ENCODE peak calls at places on chromosome 4, in six cellular contexts. U is osteoblast, K is NB4, R is mucosa of descending colon, Q is fibroblast of lung, B is neural progenitor cell. C is an unnamed sample.

GRCh38 chr4:52103314-52103713 is 52.2 kb downstream of the SPATA18 start:
- DNase-seq in U (no peak), K (no peak), R (no peak), Q (no peak), B (peak), C (peak)

GRCh38 chr4:9989918-9990635 is 31.2 kb downstream of the SLC2A9 start:
- DNase-seq in U (peak), K (no peak), R (no peak), Q (no peak), B (no peak), C (no peak)

GRCh38 chr4:8493484-8493883 is 52.9 kb downstream of the TRMT44 start:
- DNase-seq in U (no peak), K (no peak), R (no peak), Q (no peak), B (no peak), C (no peak)

GRCh38 chr4:5995901-5996623 is 22.2 kb downstream of the C4orf50 start:
- DNase-seq in U (no peak), K (no peak), R (no peak), Q (no peak), B (no peak), C (no peak)

GRCh38 chr4:159655547-159655946 is 552.7 kb downstream of the RAPGEF2 start:
- DNase-seq in U (no peak), K (no peak), R (no peak), Q (peak), B (no peak), C (peak)

GRCh38 chr4:110224142-110224541 is 25.7 kb upstream of the ELOVL6 start:
- DNase-seq in U (no peak), K (no peak), R (no peak), Q (no peak), B (no peak), C (no peak)

GRCh38 chr4:117093581-117093980 is 8.2 kb upstream of the TRAM1L1 start:
- DNase-seq in U (peak), K (no peak), R (no peak), Q (peak), B (no peak), C (peak)

GRCh38 chr4:22315643-22316042 is 200.2 kb downstream of the ADGRA3 start:
- DNase-seq in U (peak), K (peak), R (no peak), Q (peak), B (no peak), C (no peak)

GRCh38 chr4:173333658-173334084 is 487 bp downstream of the HMGB2 start:
- DNase-seq in U (peak), K (peak), R (peak), Q (peak), B (peak), C (peak)

GRCh38 chr4:15234101-15234500 is 193.7 kb upstream of the C1QTNF7 start:
- DNase-seq in U (no peak), K (peak), R (no peak), Q (peak), B (no peak), C (peak)

GRCh38 chr4:123846627-123847026 is 450.0 kb downstream of the SPRY1 start:
- DNase-seq in U (no peak), K (no peak), R (no peak), Q (no peak), B (no peak), C (no peak)

GRCh38 chr4:102787096-102787867 is 26.5 kb upstream of the MANBA start:
- DNase-seq in U (no peak), K (no peak), R (no peak), Q (peak), B (no peak), C (peak)

GRCh38 chr4:17817027-17817426 is 6.2 kb downstream of the NCAPG start:
- DNase-seq in U (no peak), K (peak), R (no peak), Q (peak), B (peak), C (peak)

GRCh38 chr4:107034982-107035710 is 967 bp downstream of the DKK2 start:
- DNase-seq in U (peak), K (no peak), R (peak), Q (peak), B (peak), C (no peak)

GRCh38 chr4:970854-971520 is 2.4 kb downstream of the DGKQ start:
- DNase-seq in U (peak), K (no peak), R (peak), Q (no peak), B (no peak), C (no peak)

GRCh38 chr4:179719766-179720470 is 2277.7 kb upstream of the AGA start:
- DNase-seq in U (no peak), K (no peak), R (no peak), Q (no peak), B (no peak), C (no peak)

GRCh38 chr4:8558080-8558960 is 21.9 kb upstream of the GPR78 start:
- DNase-seq in U (peak), K (no peak), R (no peak), Q (peak), B (no peak), C (no peak)

GRCh38 chr4:145177511-145177905 is 2.9 kb downstream of the OTUD4 start:
- DNase-seq in U (peak), K (peak), R (no peak), Q (peak), B (no peak), C (peak)

GRCh38 chr4:123580981-123581664 is 184.5 kb downstream of the SPRY1 start:
- DNase-seq in U (no peak), K (no peak), R (no peak), Q (no peak), B (no peak), C (no peak)

GRCh38 chr4:7539659-7540058 is 104.9 kb upstream of the PSAPL1 start:
- DNase-seq in U (peak), K (peak), R (no peak), Q (peak), B (peak), C (no peak)

GRCh38 chr4:109998867-109999303 is 86.2 kb downstream of the EGF start:
- DNase-seq in U (peak), K (peak), R (no peak), Q (peak), B (peak), C (peak)

GRCh38 chr4:59484948-59485347 is 1715.2 kb upstream of the ADGRL3 start:
- DNase-seq in U (no peak), K (no peak), R (no peak), Q (no peak), B (no peak), C (no peak)

GRCh38 chr4:13367244-13367643 is 116.9 kb downstream of the RAB28 start:
- DNase-seq in U (no peak), K (no peak), R (no peak), Q (no peak), B (no peak), C (no peak)

GRCh38 chr4:71713611-71714203 is 70.2 kb downstream of the GC start:
- DNase-seq in U (no peak), K (peak), R (no peak), Q (peak), B (peak), C (peak)

GRCh38 chr4:98615991-98616390 is 42.4 kb downstream of the TSPAN5 start:
- DNase-seq in U (no peak), K (no peak), R (no peak), Q (peak), B (no peak), C (no peak)

GRCh38 chr4:182862166-182862875 is 54.9 kb downstream of the DCTD start:
- DNase-seq in U (no peak), K (no peak), R (no peak), Q (no peak), B (peak), C (no peak)

GRCh38 chr4:70754470-70754869 is 32.7 kb downstream of the RUFY3 start:
- DNase-seq in U (no peak), K (no peak), R (no peak), Q (no peak), B (no peak), C (no peak)

GRCh38 chr4:2273657-2274319 is 11.9 kb upstream of the MXD4 start:
- DNase-seq in U (no peak), K (no peak), R (no peak), Q (no peak), B (no peak), C (no peak)

GRCh38 chr4:38815879-38816782 is 11.5 kb upstream of the TLR1 start:
- DNase-seq in U (no peak), K (peak), R (no peak), Q (peak), B (no peak), C (no peak)

GRCh38 chr4:173386751-173387150 is 12.2 kb downstream of the SCRG1 start:
- DNase-seq in U (no peak), K (no peak), R (no peak), Q (no peak), B (no peak), C (no peak)

GRCh38 chr4:23161787-23162186 is 469.1 kb downstream of the GBA3 start:
- DNase-seq in U (no peak), K (no peak), R (no peak), Q (no peak), B (peak), C (no peak)

GRCh38 chr4:140094701-140095420 is 59.1 kb downstream of the MAML3 start:
- DNase-seq in U (no peak), K (peak), R (peak), Q (peak), B (no peak), C (no peak)

GRCh38 chr4:60656171-60656570 is 544.0 kb upstream of the ADGRL3 start:
- DNase-seq in U (no peak), K (peak), R (no peak), Q (no peak), B (no peak), C (no peak)

GRCh38 chr4:102338405-102338804 is 6.9 kb downstream of the SLC39A8 start:
- DNase-seq in U (no peak), K (peak), R (no peak), Q (peak), B (no peak), C (no peak)

GRCh38 chr4:95348418-95348817 is 200.4 kb downstream of the UNC5C start:
- DNase-seq in U (no peak), K (no peak), R (no peak), Q (no peak), B (no peak), C (no peak)

GRCh38 chr4:95317124-95317820 is 231.5 kb downstream of the UNC5C start:
- DNase-seq in U (no peak), K (no peak), R (no peak), Q (no peak), B (peak), C (no peak)

GRCh38 chr4:37628977-37629609 is 57.1 kb downstream of the RELL1 start:
- DNase-seq in U (peak), K (peak), R (no peak), Q (peak), B (no peak), C (peak)

GRCh38 chr4:4862665-4863482 is 3.4 kb downstream of the MSX1 start:
- DNase-seq in U (no peak), K (no peak), R (no peak), Q (no peak), B (peak), C (no peak)

DNA sequence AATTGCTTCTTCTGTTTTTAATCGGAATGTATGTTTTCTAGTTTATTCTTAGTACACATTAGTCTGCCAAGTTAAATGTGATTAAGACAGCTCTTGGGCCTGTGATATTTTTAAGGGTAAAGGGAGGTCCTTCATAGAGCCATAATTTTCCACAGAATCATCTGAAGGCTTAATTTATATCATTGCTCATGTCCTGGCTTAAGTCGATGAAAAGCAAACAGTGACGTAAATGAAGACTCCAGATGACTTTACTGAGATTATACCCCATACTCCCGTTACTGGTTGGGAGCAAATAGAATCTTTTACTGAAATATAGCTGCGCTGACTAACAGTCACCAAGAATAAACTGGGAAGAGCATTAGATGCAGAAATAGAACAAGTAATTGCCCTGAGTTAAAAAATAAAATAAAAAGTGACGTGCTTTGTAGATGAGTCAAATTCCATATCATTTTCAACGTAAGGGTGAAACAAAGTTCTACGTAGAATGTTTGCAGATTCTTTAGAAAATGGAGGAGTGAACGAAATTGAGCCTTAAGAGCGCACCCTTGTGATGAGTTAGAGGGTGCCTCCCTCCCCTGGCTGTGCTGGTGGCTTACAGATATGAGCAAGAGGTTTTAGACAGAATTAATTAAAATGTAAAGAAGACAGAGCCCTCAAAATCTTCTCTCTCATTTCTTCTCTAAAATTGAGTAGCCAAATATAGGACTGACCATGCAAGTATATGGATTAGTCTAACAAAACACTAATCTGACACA is 30.0 kb upstream of the LGI2 start:
- DNase-seq in U (no peak), K (no peak), R (no peak), Q (no peak), B (no peak), C (peak)
- TF ChIP-seq CTCF in U (no peak), K (no peak), R (no peak), Q (no peak), B (no peak), C (peak)

DNA sequence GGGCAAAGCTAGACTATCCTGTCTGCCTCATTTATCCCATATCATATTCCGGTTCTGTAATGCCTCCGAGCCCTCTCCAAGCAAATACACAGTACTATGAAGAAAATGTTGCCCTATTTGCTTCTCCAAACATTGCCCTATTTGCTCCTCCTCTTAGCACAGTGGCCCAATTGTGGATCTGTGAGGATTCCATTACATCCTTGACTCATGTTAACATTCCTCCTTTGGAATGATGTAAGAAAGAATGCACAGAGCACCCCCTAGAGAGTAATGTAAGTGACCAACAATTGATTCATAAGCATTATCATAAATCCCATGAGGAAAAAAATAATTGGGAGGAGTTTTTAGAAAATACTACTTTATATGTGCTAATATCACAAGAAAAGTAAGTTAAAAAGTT is 11.3 kb upstream of the BTC start:
- DNase-seq in U (no peak), K (no peak), R (no peak), Q (peak), B (no peak), C (peak)
- TF ChIP-seq CTCF in U (no peak), K (no peak), R (no peak), Q (no peak), B (no peak), C (no peak)

DNA sequence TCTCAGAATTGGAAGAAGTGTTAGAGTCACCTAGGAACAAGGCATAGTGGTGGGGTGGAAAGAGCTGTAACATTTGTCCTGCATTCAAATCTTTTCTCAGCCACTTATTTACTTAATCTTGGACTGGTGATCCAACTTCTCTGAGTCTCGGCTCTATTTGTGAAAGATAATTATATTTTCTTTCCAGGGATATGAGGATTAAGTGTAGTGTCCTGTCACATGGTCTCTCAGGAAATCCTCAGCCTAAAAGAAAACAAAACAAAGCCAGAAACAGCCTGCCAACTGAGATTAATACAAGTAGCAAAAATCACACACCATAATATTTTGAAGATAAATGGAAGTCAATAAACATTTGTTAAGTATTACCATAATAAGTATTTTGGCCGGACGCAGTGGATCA is 33.3 kb upstream of the ETNPPL start:
- DNase-seq in U (no peak), K (no peak), R (no peak), Q (no peak), B (no peak), C (no peak)
- TF ChIP-seq CTCF in U (no peak), K (no peak), R (no peak), Q (no peak), B (no peak), C (no peak)

GRCh38 chr4:76987685-76988084 is 38.1 kb downstream of the SEPTIN11 start:
- DNase-seq in U (no peak), K (no peak), R (no peak), Q (no peak), B (no peak), C (no peak)
- TF ChIP-seq CTCF in U (no peak), K (no peak), R (no peak), Q (no peak), B (no peak), C (peak)

C was measured in fibroblast of pulmonary artery.